ENCODE peak calls at places on chromosomes 13 and 19, in seven cellular contexts. V is fibroblast of mammary gland, N is progenitor cell of endocrine pancreas, A is prostate gland, J is transverse colon, I is OCI-LY7, X is endodermal cell. R is an unnamed sample.

GRCh38 chr13:91540157-91540736 is 141.8 kb downstream of the GPC5 start:
- DNase-seq in A (no peak), X (no peak), I (no peak), J (no peak), V (no peak), N (no peak), R (no peak)

GRCh38 chr19:42083537-42083936 is 7.6 kb downstream of the ZNF574 start:
- DNase-seq in A (no peak), V (no peak), N (no peak), X (no peak), J (no peak), I (no peak), R (no peak)

GRCh38 chr19:42683917-42684513 is 56.3 kb downstream of the PSG3 start:
- DNase-seq in A (no peak), I (peak), N (no peak), V (peak), X (peak), J (no peak), R (peak)

GRCh38 chr13:74288361-74288911 is 154.2 kb upstream of the KLF12 start:
- DNase-seq in A (peak), N (no peak), I (peak), J (peak), X (peak), V (no peak), R (peak)

GRCh38 chr13:111384441-111385181 is 64.2 kb downstream of the TEX29 start:
- DNase-seq in V (no peak), A (no peak), X (peak), J (no peak), I (no peak), N (no peak), R (no peak)

GRCh38 chr19:9431475-9431874 is 3.9 kb downstream of the ZNF266 start:
- DNase-seq in N (peak), X (peak), J (no peak), V (peak), I (peak), A (no peak), R (no peak)

GRCh38 chr19:58519087-58519354 is 589 bp downstream of the ZBTB45 start:
- DNase-seq in V (peak), I (peak), J (peak), X (peak), A (peak), N (peak), R (peak)

GRCh38 chr19:55676384-55676783 is 1.4 kb downstream of the EPN1 start:
- DNase-seq in N (no peak), I (peak), V (peak), J (no peak), X (no peak), A (peak), R (no peak)

GRCh38 chr13:51821666-51822065 is 17.7 kb upstream of the DHRS12 start:
- DNase-seq in V (no peak), J (no peak), I (peak), A (no peak), N (no peak), X (no peak), R (no peak)

GRCh38 chr19:3507371-3508120 is 1.4 kb downstream of the FZR1 start:
- DNase-seq in J (peak), N (no peak), A (peak), I (no peak), X (peak), V (no peak), R (no peak)

GRCh38 chr19:1355974-1356865 is 27.5 kb upstream of the NDUFS7 start:
- DNase-seq in A (peak), N (no peak), X (peak), J (peak), V (peak), I (no peak), R (no peak)

GRCh38 chr19:30227661-30228112 is 144.5 kb upstream of the ZNF536 start:
- DNase-seq in V (peak), X (peak), A (peak), I (peak), N (peak), J (peak), R (peak)

GRCh38 chr19:16381756-16382401 is 57.3 kb downstream of the KLF2 start:
- DNase-seq in J (peak), I (no peak), X (no peak), A (no peak), N (no peak), V (peak), R (no peak)

GRCh38 chr13:79531542-79532239 is 50.7 kb downstream of the NDFIP2 start:
- DNase-seq in J (no peak), A (no peak), X (no peak), V (no peak), N (no peak), I (no peak), R (no peak)

GRCh38 chr19:34236035-34236793 is 18.1 kb upstream of the GARRE1 start:
- DNase-seq in X (no peak), I (no peak), N (no peak), J (peak), A (peak), V (peak), R (no peak)

GRCh38 chr13:75968103-75968838 is 332.1 kb downstream of the LMO7 start:
- DNase-seq in V (peak), I (no peak), X (no peak), A (no peak), N (no peak), J (no peak), R (no peak)

GRCh38 chr13:90919153-90919552 is 428.3 kb upstream of the MIR17HG start:
- DNase-seq in N (no peak), X (peak), I (no peak), V (no peak), A (no peak), J (no peak), R (no peak)

GRCh38 chr13:86080340-86080995 is 281.2 kb upstream of the SLITRK6 start:
- DNase-seq in J (no peak), A (no peak), V (peak), I (no peak), X (no peak), N (no peak), R (no peak)
- TF ChIP-seq CTCF in J (no peak), A (no peak), V (no peak), I (no peak), X (no peak), N (no peak), R (no peak)

DNA sequence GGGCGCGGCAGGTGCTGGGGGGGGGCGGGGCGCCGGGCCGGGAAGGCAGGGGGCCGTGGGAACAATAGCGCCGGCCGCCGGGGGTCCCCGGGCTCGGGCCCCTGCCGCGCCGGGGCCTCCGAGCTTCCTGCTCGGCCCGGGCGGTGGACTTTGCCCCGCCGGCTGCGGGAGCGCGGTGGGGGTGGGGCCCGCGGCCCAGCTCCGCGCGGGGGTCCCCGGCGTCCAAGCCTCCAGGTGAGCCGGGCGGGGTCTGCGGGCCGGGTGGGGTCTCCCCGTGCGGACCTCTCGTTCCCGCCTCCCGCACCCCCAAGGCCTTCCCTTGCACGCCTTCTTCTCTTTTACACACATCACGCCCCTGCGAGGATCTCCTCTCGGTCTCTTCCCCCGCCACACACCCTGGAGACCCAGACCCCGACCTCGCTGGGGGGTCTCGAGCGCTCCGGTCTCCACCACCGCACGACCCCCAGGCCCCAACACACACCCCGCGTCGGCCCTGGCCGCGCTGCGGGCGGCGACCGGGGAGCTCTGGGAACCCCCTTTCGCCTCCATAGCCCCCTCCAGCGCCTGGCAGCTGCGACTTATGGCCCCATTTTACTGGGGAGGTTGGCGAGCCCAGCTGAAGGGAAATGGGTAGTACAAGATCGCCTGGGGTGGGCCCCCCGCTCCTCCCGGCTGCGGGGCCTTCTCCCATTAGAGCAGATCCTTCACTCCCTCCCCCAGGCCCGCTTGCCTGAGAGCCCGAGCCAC is 701 bp downstream of the CAMSAP3 start:
- DNase-seq in I (no peak), V (no peak), A (no peak), X (no peak), N (no peak), J (peak), R (peak)
- TF ChIP-seq CTCF in I (no peak), V (no peak), A (no peak), X (no peak), N (no peak), J (no peak), R (no peak)

GRCh38 chr13:39102981-39103490 is 64.8 kb downstream of the NHLRC3 start:
- DNase-seq in J (no peak), V (no peak), N (no peak), A (no peak), I (no peak), X (no peak), R (no peak)
- TF ChIP-seq CTCF in J (no peak), V (no peak), N (no peak), A (no peak), I (no peak), X (no peak), R (no peak)

GRCh38 chr19:8333771-8334457 is 9.1 kb downstream of the KANK3 start:
- DNase-seq in X (peak), V (no peak), J (no peak), N (no peak), I (no peak), A (no peak), R (no peak)

GRCh38 chr19:8336665-8337064 is 6.4 kb downstream of the KANK3 start:
- DNase-seq in X (peak), J (no peak), N (no peak), V (no peak), A (no peak), I (no peak), R (no peak)

GRCh38 chr19:8336072-8336569 is 6.9 kb downstream of the KANK3 start:
- DNase-seq in A (no peak), N (no peak), V (no peak), I (no peak), J (no peak), X (peak), R (no peak)

GRCh38 chr19:8334458-8335342 is 8.4 kb downstream of the KANK3 start:
- DNase-seq in X (peak), I (no peak), V (peak), N (peak), J (peak), A (peak), R (peak)

GRCh38 chr19:8335343-8336071 is 7.6 kb downstream of the KANK3 start:
- DNase-seq in A (no peak), I (no peak), J (peak), N (no peak), X (peak), V (no peak), R (peak)
- TF ChIP-seq CTCF in A (no peak), I (no peak), J (no peak), N (peak), X (peak), V (no peak), R (peak)

DNA sequence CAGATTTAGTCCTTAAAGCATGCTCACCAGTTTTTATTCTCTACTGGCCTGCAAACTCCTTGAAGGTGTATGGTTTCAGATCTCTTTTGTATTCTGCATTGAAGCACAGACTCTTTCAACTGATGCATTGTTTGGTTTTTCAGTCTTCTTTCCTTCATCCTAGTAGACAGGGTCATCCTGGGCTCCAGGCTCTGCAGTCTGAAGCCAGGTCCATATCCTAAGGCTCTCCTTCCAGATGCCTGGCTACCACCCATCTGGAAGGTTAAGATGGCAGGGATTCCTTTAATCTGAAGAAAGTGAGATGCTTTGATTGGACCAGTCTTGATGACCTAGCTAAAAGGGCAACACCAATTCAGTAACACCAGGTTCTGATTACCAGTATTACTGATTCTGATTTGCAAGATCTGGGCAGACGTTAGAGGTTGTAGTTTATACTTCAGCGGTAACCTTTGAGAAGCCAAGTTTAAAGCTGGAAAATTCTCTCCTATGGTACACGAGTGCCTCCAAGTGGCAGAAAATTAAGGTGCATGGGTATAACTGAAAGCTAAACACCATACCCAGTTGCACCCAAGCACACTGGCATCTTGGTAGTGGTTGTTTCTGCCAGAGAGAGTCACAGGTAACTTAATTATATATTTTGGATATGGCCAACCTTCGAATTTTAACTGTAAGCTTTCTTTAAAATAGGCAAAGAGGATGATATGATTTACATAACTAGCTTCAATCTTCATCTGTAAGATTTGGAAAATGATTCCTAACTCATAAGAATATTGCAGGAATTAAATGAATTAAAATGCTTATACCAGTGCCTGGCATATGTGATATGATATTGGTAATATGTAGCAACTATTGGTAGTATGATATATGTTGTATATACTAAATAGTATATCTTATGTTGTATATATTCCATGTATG is 1651.9 kb upstream of the MIR17HG start:
- DNase-seq in V (peak), X (peak), J (peak), N (peak), A (no peak), I (peak), R (peak)
- TF ChIP-seq CTCF in V (peak), X (peak), J (peak), N (peak), A (peak), I (peak), R (no peak)

GRCh38 chr13:41196620-41197019 is 2.3 kb upstream of the KBTBD7 start:
- DNase-seq in J (no peak), I (peak), A (no peak), X (no peak), N (no peak), V (peak), R (no peak)
- TF ChIP-seq CTCF in J (no peak), I (peak), A (no peak), X (peak), N (no peak), V (peak), R (no peak)